ENCODE peak calls at places on chromosomes 13 and 19, in ten cellular contexts. H is GM23338, J is gastrocnemius medialis, V is left cardiac atrium, Q is COLO829, W is vagina, B is brain microvascular endothelial cell, M is AG10803, S is T-helper 17 cell, D is astrocyte. N is an unnamed sample.
A peak's percentile ranks its signal among the peaks of the same experiment; 100 is the strongest.

GRCh38 chr13:57666554-57666953 is 35.0 kb downstream of the PCDH17 start:
- DNase-seq in J (no peak), Q (no peak), S (no peak), B (no peak), H (no peak), V (no peak), D (no peak), M (no peak), W (no peak), N (no peak)

GRCh38 chr19:34126966-34127365 is 45.3 kb upstream of the LSM14A start:
- DNase-seq in S (no peak), M (no peak), Q (no peak), V (no peak), J (no peak), W (no peak), D (no peak), B (no peak), H (no peak), N (no peak)

GRCh38 chr19:49421878-49422202 is 1.4 kb downstream of the PTH2 start:
- DNase-seq in S (no peak), W (no peak), Q (no peak), J (no peak), M (no peak), H (no peak), V (no peak), B (no peak), D (no peak), N (no peak)

GRCh38 chr13:48448963-48449614 is 36.2 kb upstream of the LPAR6 start:
- DNase-seq in H (no peak), B (no peak), V (no peak), J (no peak), S (no peak), W (no peak), Q (no peak), D (peak; percentile 55), M (peak; percentile 71), N (no peak)

GRCh38 chr13:30338952-30339351 is 31.6 kb upstream of the KATNAL1 start:
- DNase-seq in B (no peak), D (no peak), W (no peak), H (no peak), J (no peak), Q (no peak), M (no peak), V (no peak), S (no peak), N (no peak)

GRCh38 chr13:75319244-75319643 is 162.7 kb downstream of the TBC1D4 start:
- DNase-seq in Q (no peak), W (no peak), S (no peak), B (peak; percentile 31), J (peak; percentile 29), H (no peak), M (no peak), V (no peak), D (peak; percentile 57), N (no peak)

GRCh38 chr13:93227280-93227905 is 786 bp downstream of the GPC6 start:
- DNase-seq in S (no peak), Q (no peak), M (peak; percentile 54), B (peak; percentile 33), W (no peak), H (peak; percentile 66), D (peak; percentile 47), J (no peak), V (peak; percentile 25), N (no peak)

GRCh38 chr19:34150558-34150957 is 21.7 kb upstream of the LSM14A start:
- DNase-seq in H (no peak), D (no peak), W (no peak), S (no peak), M (no peak), V (no peak), B (no peak), J (no peak), Q (no peak), N (no peak)

GRCh38 chr19:5024282-5024681 is 55.4 kb downstream of the KDM4B start:
- DNase-seq in V (no peak), B (no peak), Q (no peak), D (no peak), S (no peak), W (no peak), H (no peak), M (no peak), J (peak; percentile 70), N (no peak)

GRCh38 chr13:21181671-21182070 is 5.2 kb downstream of the MRPL57 start:
- DNase-seq in H (no peak), S (no peak), B (no peak), J (no peak), Q (no peak), D (no peak), M (no peak), V (no peak), W (no peak), N (no peak)

GRCh38 chr19:12769689-12770088 is 5.7 kb downstream of the HOOK2 start:
- DNase-seq in M (no peak), V (no peak), H (peak; percentile 94), D (no peak), B (no peak), W (no peak), Q (no peak), S (peak; percentile 44), J (no peak), N (no peak)

GRCh38 chr13:99352351-99353271 is 45.4 kb upstream of the GPR183 start:
- DNase-seq in V (no peak), Q (no peak), B (no peak), D (no peak), S (no peak), J (no peak), H (no peak), M (no peak), W (no peak), N (no peak)